ENCODE peak calls at places on chromosomes 7 and 10, in ten cellular contexts. C, M, B, O, U, F, V, A, Y and J are unnamed samples.

GRCh38 chr7:376306-376969 is 86.5 kb downstream of the FOXL3 start:
- DNase-seq in C (no peak), M (peak; percentile 19), B (no peak), O (peak; percentile 16), U (no peak), F (peak; percentile 51), V (no peak), A (no peak), Y (no peak), J (no peak)

GRCh38 chr10:71799785-71800453 is 26.6 kb upstream of the VSIR start:
- DNase-seq in C (no peak), M (peak; percentile 76), B (no peak), O (no peak), U (no peak), F (peak; percentile 29), V (no peak), A (no peak), Y (no peak), J (no peak)

GRCh38 chr7:70706204-70706603 is 425.7 kb upstream of the GALNT17 start:
- DNase-seq in C (no peak), M (no peak), B (no peak), O (no peak), U (no peak), F (no peak), V (no peak), A (no peak), Y (no peak), J (no peak)

GRCh38 chr10:33238643-33239042 is 95.8 kb downstream of the NRP1 start:
- DNase-seq in C (no peak), M (no peak), B (peak; percentile 68), O (no peak), U (no peak), F (no peak), V (no peak), A (no peak), Y (peak; percentile 61), J (no peak)

GRCh38 chr10:69087600-69088470 is at the start of gene SRGN:
- DNase-seq in C (no peak), M (peak; percentile 70), B (peak; percentile 99), O (no peak), U (peak; percentile 70), F (no peak), V (peak; percentile 73), A (peak; percentile 59), Y (peak; percentile 92), J (peak; percentile 84)

GRCh38 chr10:18205098-18205834 is 65.0 kb downstream of the CACNB2 start:
- DNase-seq in C (no peak), M (no peak), B (peak; percentile 56), O (no peak), U (no peak), F (no peak), V (no peak), A (no peak), Y (no peak), J (no peak)

GRCh38 chr10:29613791-29614190 is 21.0 kb downstream of the SVIL start:
- DNase-seq in C (no peak), M (no peak), B (no peak), O (no peak), U (no peak), F (no peak), V (no peak), A (no peak), Y (no peak), J (no peak)

GRCh38 chr7:140857048-140857447 is 67.7 kb downstream of the BRAF start:
- DNase-seq in C (no peak), M (no peak), B (peak; percentile 3), O (no peak), U (no peak), F (no peak), V (no peak), A (no peak), Y (no peak), J (no peak)

GRCh38 chr7:114081606-114082425 is 163.0 kb upstream of the PPP1R3A start:
- DNase-seq in C (peak; percentile 61), M (no peak), B (peak; percentile 88), O (no peak), U (no peak), F (no peak), V (peak; percentile 56), A (peak; percentile 15), Y (peak; percentile 71), J (peak; percentile 75)

GRCh38 chr7:22660293-22660692 is 66.7 kb upstream of the IL6 start:
- DNase-seq in C (no peak), M (no peak), B (no peak), O (no peak), U (no peak), F (no peak), V (no peak), A (no peak), Y (no peak), J (no peak)

GRCh38 chr7:155597753-155598140 is 46.7 kb upstream of the RBM33 start:
- DNase-seq in C (no peak), M (peak; percentile 29), B (peak; percentile 39), O (no peak), U (no peak), F (no peak), V (no peak), A (no peak), Y (no peak), J (no peak)

GRCh38 chr7:25260862-25261454 is 32.7 kb upstream of the NPVF start:
- DNase-seq in C (no peak), M (no peak), B (peak; percentile 59), O (no peak), U (no peak), F (no peak), V (no peak), A (peak; percentile 24), Y (peak; percentile 70), J (no peak)

GRCh38 chr7:329691-330281 is 39.8 kb downstream of the FOXL3 start:
- DNase-seq in C (no peak), M (peak; percentile 68), B (no peak), O (no peak), U (peak; percentile 20), F (no peak), V (no peak), A (no peak), Y (no peak), J (no peak)

GRCh38 chr10:103765168-103765567 is 90.2 kb downstream of the SH3PXD2A start:
- DNase-seq in C (no peak), M (no peak), B (no peak), O (no peak), U (no peak), F (no peak), V (no peak), A (no peak), Y (no peak), J (peak; percentile 70)

GRCh38 chr10:20677340-20677739 is 219.8 kb downstream of the NEBL start:
- DNase-seq in C (no peak), M (no peak), B (no peak), O (no peak), U (no peak), F (no peak), V (no peak), A (no peak), Y (no peak), J (no peak)

GRCh38 chr10:129961274-129961839 is 2.7 kb downstream of the EBF3 start:
- DNase-seq in C (no peak), M (no peak), B (peak; percentile 61), O (no peak), U (no peak), F (no peak), V (no peak), A (no peak), Y (no peak), J (no peak)

GRCh38 chr10:131825150-131825907 is 75.5 kb upstream of the PPP2R2D start:
- DNase-seq in C (no peak), M (no peak), B (no peak), O (no peak), U (peak; percentile 18), F (peak; percentile 4), V (no peak), A (no peak), Y (no peak), J (no peak)

GRCh38 chr7:76291346-76292205 is 10.9 kb upstream of the HSPB1 start:
- DNase-seq in C (peak; percentile 83), M (peak; percentile 91), B (peak; percentile 98), O (peak; percentile 92), U (peak; percentile 91), F (peak; percentile 93), V (peak; percentile 91), A (peak; percentile 81), Y (peak; percentile 99), J (peak; percentile 95)

GRCh38 chr7:77330169-77330882 is 85.8 kb downstream of the GSAP start:
- DNase-seq in C (no peak), M (no peak), B (no peak), O (no peak), U (no peak), F (no peak), V (peak; percentile 45), A (peak; percentile 55), Y (peak; percentile 62), J (peak; percentile 94)

GRCh38 chr7:40341836-40342235 is 207.0 kb downstream of the SUGCT start:
- DNase-seq in C (no peak), M (no peak), B (no peak), O (no peak), U (no peak), F (no peak), V (no peak), A (no peak), Y (no peak), J (no peak)

GRCh38 chr10:27884185-27884630 is 114.7 kb downstream of the ODAD2 start:
- DNase-seq in C (no peak), M (no peak), B (no peak), O (no peak), U (no peak), F (no peak), V (no peak), A (no peak), Y (no peak), J (no peak)

GRCh38 chr7:70614237-70614984 is 517.5 kb upstream of the GALNT17 start:
- DNase-seq in C (peak; percentile 96), M (peak; percentile 87), B (peak; percentile 87), O (peak; percentile 55), U (peak; percentile 91), F (peak; percentile 87), V (no peak), A (peak; percentile 48), Y (peak; percentile 0), J (no peak)

GRCh38 chr7:111749625-111750024 is 187.3 kb upstream of the IMMP2L start:
- DNase-seq in C (no peak), M (no peak), B (no peak), O (no peak), U (no peak), F (no peak), V (no peak), A (no peak), Y (no peak), J (no peak)

GRCh38 chr7:101170617-101171441 is 5.5 kb upstream of the VGF start:
- DNase-seq in C (no peak), M (no peak), B (no peak), O (no peak), U (no peak), F (no peak), V (no peak), A (no peak), Y (no peak), J (no peak)

GRCh38 chr7:77351539-77352004 is 64.6 kb downstream of the GSAP start:
- DNase-seq in C (no peak), M (peak; percentile 30), B (no peak), O (no peak), U (no peak), F (no peak), V (peak; percentile 54), A (peak; percentile 43), Y (no peak), J (peak; percentile 68)

GRCh38 chr7:3068568-3068967 is 24.9 kb upstream of the CARD11 start:
- DNase-seq in C (no peak), M (no peak), B (no peak), O (no peak), U (no peak), F (no peak), V (peak; percentile 34), A (peak; percentile 41), Y (no peak), J (no peak)

GRCh38 chr7:256981-257646 is 32.9 kb upstream of the FOXL3 start:
- DNase-seq in C (no peak), M (no peak), B (no peak), O (no peak), U (no peak), F (peak; percentile 19), V (no peak), A (no peak), Y (no peak), J (no peak)

GRCh38 chr7:128011079-128011670 is 20.1 kb downstream of the LRRC4 start:
- DNase-seq in C (no peak), M (no peak), B (no peak), O (no peak), U (no peak), F (no peak), V (no peak), A (no peak), Y (peak; percentile 64), J (no peak)